ENCODE peak calls at places on chromosome 12, in seven cellular contexts. U is gastrocnemius medialis, T is uterus, J is HCT116, L is body of pancreas, Z is adrenal gland, Q is GM12878. S is an unnamed sample.

GRCh38 chr12:99110212-99110611 is 465.1 kb downstream of the APAF1 start:
- DNase-seq in T (no peak), Z (no peak), J (no peak), U (no peak), Q (no peak), L (no peak), S (no peak)

GRCh38 chr12:13563743-13564125 is 367.2 kb downstream of the EMP1 start:
- DNase-seq in Q (no peak), J (no peak), U (no peak), L (no peak), Z (no peak), T (no peak), S (no peak)

GRCh38 chr12:121404734-121405133 is 4.8 kb downstream of the RNF34 start:
- DNase-seq in Q (no peak), J (no peak), L (peak), Z (peak), T (no peak), U (peak), S (no peak)

GRCh38 chr12:32501835-32502333 is 102.5 kb downstream of the FGD4 start:
- DNase-seq in J (no peak), Z (peak), L (peak), Q (no peak), T (peak), U (peak), S (peak)

GRCh38 chr12:69008510-69008909 is 75.5 kb upstream of the CPM start:
- DNase-seq in T (no peak), L (no peak), Z (no peak), J (no peak), U (no peak), Q (no peak), S (no peak)

GRCh38 chr12:90695415-90695814 is 259.6 kb downstream of the CCER1 start:
- DNase-seq in T (no peak), L (no peak), U (no peak), J (no peak), Q (no peak), Z (no peak), S (no peak)

GRCh38 chr12:112116232-112117060 is 7.9 kb upstream of the NAA25 start:
- DNase-seq in U (peak), Z (peak), T (no peak), Q (no peak), L (peak), J (peak), S (peak)

GRCh38 chr12:25187781-25188180 is 7.2 kb downstream of the DNAI7 start:
- DNase-seq in L (no peak), J (no peak), T (no peak), Z (no peak), Q (no peak), U (no peak), S (no peak)

GRCh38 chr12:32515137-32515860 is 115.9 kb downstream of the FGD4 start:
- DNase-seq in L (peak), U (no peak), Q (no peak), J (no peak), T (no peak), Z (no peak), S (no peak)

GRCh38 chr12:47189753-47190152 is 110.0 kb upstream of the AMIGO2 start:
- DNase-seq in Z (no peak), L (no peak), J (no peak), U (no peak), Q (no peak), T (no peak), S (no peak)

GRCh38 chr12:93751864-93752610 is 74.9 kb downstream of the CRADD start:
- DNase-seq in U (no peak), Q (no peak), L (no peak), Z (no peak), T (no peak), J (no peak), S (no peak)

GRCh38 chr12:125683748-125684381 is 618.6 kb downstream of the AACS start:
- DNase-seq in T (no peak), J (no peak), U (no peak), L (peak), Q (no peak), Z (peak), S (no peak)

GRCh38 chr12:123936471-123936870 is 36.2 kb downstream of the CCDC92 start:
- DNase-seq in T (no peak), Z (no peak), U (no peak), J (no peak), Q (no peak), L (no peak), S (no peak)

GRCh38 chr12:30296486-30296885 is 399.2 kb downstream of the IPO8 start:
- DNase-seq in U (no peak), Q (no peak), J (no peak), Z (no peak), T (no peak), L (no peak), S (no peak)
- TF ChIP-seq CTCF in U (no peak), Q (no peak), J (no peak), Z (no peak), T (no peak), L (no peak), S (no peak)

DNA sequence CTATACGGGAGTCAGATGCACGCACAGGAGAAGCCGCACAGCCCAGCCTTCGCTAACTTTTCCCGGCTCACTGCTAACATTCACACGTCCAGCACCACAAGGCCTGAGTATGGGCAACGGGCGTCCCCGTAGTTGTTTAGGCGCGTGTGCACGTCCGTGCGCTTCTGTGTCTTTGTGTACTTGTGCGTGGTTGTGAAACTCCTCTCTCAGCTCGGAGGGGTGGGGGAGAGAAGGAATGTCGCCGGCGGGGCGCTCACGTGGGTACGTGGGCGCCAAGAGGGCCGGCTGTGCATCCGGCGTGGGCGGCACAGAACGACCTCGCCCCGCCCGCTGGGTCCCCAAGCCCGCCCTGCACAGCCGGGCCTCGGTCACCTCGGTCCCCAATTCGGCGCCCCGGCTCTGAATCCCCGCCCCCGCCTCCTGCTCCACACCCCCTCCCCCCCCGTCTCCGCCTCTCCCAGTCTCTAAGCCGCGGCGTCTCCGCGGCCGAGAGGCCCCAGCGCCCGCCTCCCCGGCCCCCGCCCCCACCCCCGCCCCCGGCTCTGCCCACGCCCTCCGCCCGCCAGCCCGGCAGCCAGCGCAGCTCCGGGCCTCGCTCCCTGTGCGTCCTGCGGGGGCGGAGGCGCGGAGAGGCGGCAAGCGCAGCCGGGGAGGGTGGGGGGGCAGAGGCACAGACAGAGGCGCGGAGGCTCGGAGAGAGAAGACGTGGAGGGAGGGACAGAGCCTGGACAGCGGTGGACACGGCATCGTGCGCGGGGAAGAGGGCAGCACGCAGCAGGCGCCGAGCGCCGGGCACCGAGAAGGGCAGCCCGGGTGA is at the start of gene NAB2:
- DNase-seq in Q (peak), L (peak), U (peak), Z (peak), T (peak), J (peak), S (peak)
- TF ChIP-seq POLR2A in Q (peak), L (peak), U (peak), Z (peak), T (peak), J (peak), S (peak)

DNA sequence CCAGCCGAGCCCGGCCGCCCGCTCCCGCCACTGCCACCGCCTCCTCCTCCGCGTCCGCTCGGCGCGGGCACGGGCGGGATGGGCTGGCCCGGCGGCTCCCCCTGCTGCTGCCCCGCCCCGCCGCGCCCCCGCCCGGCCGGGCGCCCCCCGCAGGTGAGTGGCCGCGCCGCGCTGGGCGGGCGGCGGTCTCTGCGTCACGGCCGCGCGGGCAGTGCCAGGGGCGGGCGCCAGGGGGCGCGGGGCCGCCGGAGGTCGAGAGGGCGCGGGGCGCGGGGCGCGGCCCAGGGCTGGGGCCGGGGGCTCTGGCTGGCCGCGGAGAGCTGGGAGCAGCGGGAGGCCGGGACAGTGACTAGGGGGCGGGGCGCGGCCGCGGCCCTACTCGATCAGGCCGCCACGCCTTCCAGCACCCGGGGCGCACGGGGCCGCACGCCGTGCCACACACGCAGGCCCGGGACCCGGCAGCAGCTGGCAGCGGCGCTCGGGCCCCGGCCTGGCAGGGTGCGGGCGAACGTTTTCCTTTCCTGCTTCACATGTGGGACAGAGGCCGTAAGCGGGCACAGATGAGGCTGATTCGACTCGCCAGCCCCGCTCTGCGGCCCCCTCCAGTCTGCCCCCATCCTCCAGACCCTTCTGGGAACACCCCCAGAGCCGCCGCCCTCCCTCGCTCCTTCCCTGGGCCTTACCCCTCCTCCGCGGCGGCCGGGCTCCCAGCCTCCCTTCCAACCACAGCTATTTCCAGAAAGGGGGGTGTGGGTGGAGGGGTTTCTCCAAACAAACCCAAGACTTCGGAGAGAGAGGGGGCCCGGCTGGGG is 2.4 kb upstream of the TNS2 start:
- DNase-seq in U (peak), Z (peak), T (peak), Q (no peak), L (peak), J (no peak), S (no peak)
- H3K4me3 ChIP-seq in U (peak), Z (peak), T (peak), Q (peak), L (peak), J (peak), S (peak)

GRCh38 chr12:55132816-55133215 is 6.6 kb downstream of the OR9K2 start:
- DNase-seq in J (no peak), Q (no peak), T (no peak), Z (no peak), L (no peak), U (no peak), S (no peak)
- TF ChIP-seq CTCF in J (peak), Q (no peak), T (no peak), Z (no peak), L (no peak), U (no peak), S (no peak)

GRCh38 chr12:6532051-6532926 is 2.0 kb upstream of the GAPDH start:
- DNase-seq in J (peak), L (peak), Z (peak), T (peak), U (no peak), Q (no peak), S (no peak)
- TF ChIP-seq POLR2A in J (no peak), L (no peak), Z (no peak), T (no peak), U (no peak), Q (peak), S (no peak)

GRCh38 chr12:12207746-12208145 is 59.1 kb downstream of the LRP6 start:
- DNase-seq in Z (no peak), T (no peak), L (no peak), J (no peak), U (no peak), Q (no peak), S (no peak)

GRCh38 chr12:12209675-12210074 is 57.2 kb downstream of the LRP6 start:
- DNase-seq in U (no peak), J (no peak), Z (no peak), Q (no peak), L (no peak), T (no peak), S (no peak)

GRCh38 chr12:12210416-12210815 is 56.4 kb downstream of the LRP6 start:
- DNase-seq in Q (no peak), U (no peak), T (no peak), L (no peak), J (no peak), Z (no peak), S (no peak)

GRCh38 chr12:12209043-12209442 is 57.8 kb downstream of the LRP6 start:
- DNase-seq in U (no peak), L (no peak), Z (no peak), T (no peak), Q (no peak), J (no peak), S (no peak)

DNA sequence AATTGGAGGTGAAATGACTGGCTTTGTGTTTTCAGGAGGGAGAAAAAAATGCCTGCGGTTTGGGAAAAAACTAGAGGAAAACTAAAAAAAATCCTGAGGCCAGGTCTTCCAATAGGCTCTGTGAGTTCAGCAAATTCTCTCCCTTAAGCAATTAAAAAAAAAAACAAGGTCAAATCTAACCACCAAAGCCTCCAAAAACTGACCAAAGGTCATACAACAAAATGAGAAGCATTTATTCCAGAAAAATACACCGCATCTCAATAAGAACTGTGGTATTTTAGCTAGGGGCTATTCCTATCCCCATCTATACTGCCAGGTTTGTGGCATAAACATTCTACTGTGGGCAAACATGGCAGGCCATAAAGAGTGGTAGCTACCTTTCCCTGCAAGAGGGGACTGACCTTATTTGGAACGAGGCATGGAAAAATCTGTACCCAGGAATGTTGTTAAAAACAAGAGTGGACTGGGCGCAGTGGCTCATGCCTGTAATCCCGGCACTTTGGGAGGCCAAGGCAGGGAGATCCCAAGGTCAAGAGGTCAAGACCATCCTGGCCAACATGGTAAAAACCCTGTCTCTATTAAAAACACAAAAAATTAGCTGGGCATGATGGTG is 60.0 kb downstream of the LRP6 start:
- DNase-seq in U (no peak), Q (no peak), L (no peak), Z (no peak), J (no peak), T (no peak), S (no peak)
- H3K4me3 ChIP-seq in U (no peak), Q (no peak), L (no peak), Z (no peak), J (no peak), T (no peak), S (no peak)

GRCh38 chr12:114400925-114401324 is 5.0 kb downstream of the TBX5 start:
- DNase-seq in J (no peak), Q (no peak), U (no peak), L (no peak), Z (no peak), T (no peak), S (no peak)
- TF ChIP-seq CTCF in J (no peak), Q (no peak), U (no peak), L (no peak), Z (no peak), T (no peak), S (no peak)

GRCh38 chr12:51172515-51173431 is at the start of gene TFCP2:
- DNase-seq in U (peak), Q (peak), Z (peak), J (peak), T (peak), L (peak), S (peak)
- TF ChIP-seq POLR2A in U (peak), Q (peak), Z (peak), J (peak), T (peak), L (peak), S (no peak)